ENCODE peak calls at places on chromosome 3, in ten cellular contexts. B, Q, D, T, G, R, N, C, J and K are unnamed samples.

GRCh38 chr3:4656059-4656458 is 162.9 kb downstream of the ITPR1 start:
- DNase-seq in D (peak), J (peak), Q (peak), B (peak), T (peak), C (peak), R (peak), N (peak), G (peak), K (peak)

GRCh38 chr3:111283165-111283564 is 211.5 kb downstream of the NECTIN3 start:
- DNase-seq in C (no peak), T (no peak), B (no peak), G (no peak), R (no peak), Q (no peak), N (no peak), D (no peak), J (no peak), K (no peak)

GRCh38 chr3:18432752-18433151 is 7.6 kb upstream of the SATB1 start:
- DNase-seq in T (no peak), N (no peak), Q (no peak), R (no peak), J (no peak), G (no peak), B (no peak), D (no peak), C (no peak), K (no peak)

GRCh38 chr3:128360243-128360642 is 106.4 kb downstream of the DNAJB8 start:
- DNase-seq in N (no peak), G (no peak), T (no peak), B (no peak), J (no peak), C (no peak), D (no peak), Q (no peak), R (no peak), K (peak)

GRCh38 chr3:123419850-123420292 is 29.0 kb downstream of the ADCY5 start:
- DNase-seq in J (no peak), C (peak), T (no peak), B (no peak), R (no peak), G (peak), D (peak), N (no peak), Q (no peak), K (peak)

GRCh38 chr3:29267231-29267630 is 13.6 kb upstream of the RBMS3 start:
- DNase-seq in N (no peak), R (no peak), B (no peak), G (no peak), D (no peak), J (no peak), C (no peak), Q (no peak), T (no peak), K (no peak)

GRCh38 chr3:123110953-123111615 is 44.3 kb downstream of the PDIA5 start:
- DNase-seq in C (no peak), Q (no peak), N (no peak), T (no peak), J (no peak), G (no peak), D (no peak), B (no peak), R (no peak), K (no peak)

GRCh38 chr3:40313975-40314860 is 4.7 kb downstream of the EIF1B start:
- DNase-seq in T (peak), D (no peak), N (peak), C (no peak), J (peak), Q (no peak), R (no peak), B (no peak), G (no peak), K (no peak)